ENCODE peak calls at places on chromosomes 5 and 9, in six cellular contexts. P, V, R, C, I and B are unnamed samples.

GRCh38 chr9:92770005-92770995 is 5.7 kb upstream of the BICD2 start:
- DNase-seq in C (peak; percentile 46), R (no peak), P (no peak), V (peak; percentile 63), I (no peak), B (no peak)

GRCh38 chr5:108386345-108387061 is 4.6 kb upstream of the FBXL17 start:
- DNase-seq in P (no peak), R (peak; percentile 84), V (no peak), I (no peak), C (peak; percentile 29), B (no peak)

GRCh38 chr5:132418876-132419275 is 49.4 kb downstream of the SLC22A5 start:
- DNase-seq in P (no peak), V (no peak), I (no peak), C (peak; percentile 38), R (no peak), B (peak; percentile 82)

GRCh38 chr5:132046915-132047314 is 13.5 kb upstream of the IL3 start:
- DNase-seq in I (no peak), R (no peak), V (no peak), C (no peak), P (no peak), B (no peak)

GRCh38 chr5:43917925-43918324 is 314.9 kb downstream of the NNT start:
- DNase-seq in I (no peak), P (no peak), C (no peak), R (no peak), V (no peak), B (no peak)

GRCh38 chr5:147190236-147190815 is 44.5 kb upstream of the STK32A start:
- DNase-seq in R (no peak), C (no peak), I (no peak), V (no peak), P (no peak), B (no peak)

GRCh38 chr9:100088202-100088601 is 10.6 kb downstream of the ERP44 start:
- DNase-seq in R (no peak), V (no peak), C (no peak), P (no peak), I (no peak), B (no peak)

GRCh38 chr5:154369682-154370081 is 76.1 kb upstream of the SAP30L start:
- DNase-seq in P (no peak), V (no peak), C (no peak), I (no peak), R (no peak), B (no peak)

GRCh38 chr9:110065527-110065926 is 142.4 kb downstream of the C9orf152 start:
- DNase-seq in R (no peak), C (peak; percentile 86), I (no peak), V (no peak), P (no peak), B (peak; percentile 6)

GRCh38 chr5:113245427-113246052 is 189.2 kb downstream of the TSSK1B start:
- DNase-seq in V (no peak), C (peak; percentile 34), P (no peak), I (no peak), R (no peak), B (no peak)

GRCh38 chr5:115637507-115637906 is 11.7 kb upstream of the TMED7 start:
- DNase-seq in R (no peak), C (no peak), I (no peak), V (no peak), P (no peak), B (no peak)